ENCODE peak calls at places on chromosomes 4 and X, in four cellular contexts. One of them, this sample, is unnamed. For H3K9me3, the result is how much of the 10 kb centered on the place peaks cover.

GRCh38 chr4:8330821-8331566 is 61.4 kb downstream of the HTRA3 start:
- DNase-seq in transverse colon: peak
- DNase-seq in left ventricle myocardium inferior: peak
- DNase-seq in CD8-positive, alpha-beta T cell: no peak
- DNase-seq in this sample: no peak

GRCh38 chrX:84469226-84469625 is 33.0 kb downstream of the HDX start:
- DNase-seq in left ventricle myocardium inferior: no peak
- DNase-seq in transverse colon: no peak
- DNase-seq in CD8-positive, alpha-beta T cell: no peak
- DNase-seq in this sample: no peak

GRCh38 chrX:51975811-51976210 is 82.4 kb downstream of the MAGED1 start:
- DNase-seq in transverse colon: no peak
- DNase-seq in left ventricle myocardium inferior: no peak
- DNase-seq in CD8-positive, alpha-beta T cell: no peak
- DNase-seq in this sample: no peak

GRCh38 chr4:74919783-74920182 is 13.1 kb upstream of the PARM1 start:
- DNase-seq in CD8-positive, alpha-beta T cell: no peak
- DNase-seq in left ventricle myocardium inferior: no peak
- DNase-seq in transverse colon: no peak
- DNase-seq in this sample: no peak

GRCh38 chrX:23779025-23779424 is 3.9 kb upstream of the SAT1 start:
- DNase-seq in transverse colon: no peak
- DNase-seq in CD8-positive, alpha-beta T cell: no peak
- DNase-seq in left ventricle myocardium inferior: no peak
- DNase-seq in this sample: no peak

GRCh38 chrX:129433461-129433860 is 89.8 kb downstream of the SMARCA1 start:
- DNase-seq in left ventricle myocardium inferior: no peak
- DNase-seq in CD8-positive, alpha-beta T cell: no peak
- DNase-seq in transverse colon: no peak
- DNase-seq in this sample: no peak

GRCh38 chr4:16123356-16124084 is 39.7 kb upstream of the PROM1 start:
- DNase-seq in left ventricle myocardium inferior: no peak
- DNase-seq in transverse colon: no peak
- DNase-seq in CD8-positive, alpha-beta T cell: no peak
- DNase-seq in this sample: no peak

GRCh38 chr4:6910340-6910959 is 824 bp downstream of the TBC1D14 start:
- DNase-seq in transverse colon: peak
- DNase-seq in CD8-positive, alpha-beta T cell: no peak
- DNase-seq in left ventricle myocardium inferior: no peak
- DNase-seq in this sample: no peak

GRCh38 chrX:72216973-72217372 is 21.9 kb downstream of the ERCC6L start:
- DNase-seq in CD8-positive, alpha-beta T cell: no peak
- DNase-seq in left ventricle myocardium inferior: no peak
- DNase-seq in transverse colon: no peak
- DNase-seq in this sample: no peak

GRCh38 chr4:90715242-90715641 is 588.0 kb downstream of the CCSER1 start:
- DNase-seq in CD8-positive, alpha-beta T cell: no peak
- DNase-seq in left ventricle myocardium inferior: no peak
- DNase-seq in transverse colon: no peak
- DNase-seq in this sample: no peak

GRCh38 chrX:122703762-122704161 is 480.3 kb upstream of the GRIA3 start:
- DNase-seq in transverse colon: no peak
- DNase-seq in CD8-positive, alpha-beta T cell: no peak
- DNase-seq in left ventricle myocardium inferior: no peak
- DNase-seq in this sample: no peak

GRCh38 chr4:17030543-17030942 is 132.1 kb upstream of the LDB2 start:
- DNase-seq in left ventricle myocardium inferior: no peak
- DNase-seq in CD8-positive, alpha-beta T cell: no peak
- DNase-seq in transverse colon: no peak
- DNase-seq in this sample: no peak

GRCh38 chr4:141636771-141637460 is 533 bp downstream of the IL15 start:
- DNase-seq in transverse colon: peak
- DNase-seq in CD8-positive, alpha-beta T cell: no peak
- DNase-seq in left ventricle myocardium inferior: peak
- DNase-seq in this sample: peak

GRCh38 chr4:140884431-140885058 is 128.4 kb upstream of the TBC1D9 start:
- DNase-seq in CD8-positive, alpha-beta T cell: no peak
- DNase-seq in transverse colon: peak
- DNase-seq in left ventricle myocardium inferior: no peak
- DNase-seq in this sample: no peak

GRCh38 chr4:90543419-90544170 is 416.4 kb downstream of the CCSER1 start:
- DNase-seq in transverse colon: no peak
- DNase-seq in CD8-positive, alpha-beta T cell: no peak
- DNase-seq in left ventricle myocardium inferior: no peak
- DNase-seq in this sample: no peak

GRCh38 chr4:3190549-3190948 is 58.4 kb upstream of the MSANTD1 start:
- DNase-seq in transverse colon: no peak
- DNase-seq in left ventricle myocardium inferior: no peak
- DNase-seq in CD8-positive, alpha-beta T cell: no peak
- DNase-seq in this sample: no peak

GRCh38 chrX:1274786-1275185 is 6.2 kb downstream of the CSF2RA start:
- DNase-seq in CD8-positive, alpha-beta T cell: no peak
- DNase-seq in left ventricle myocardium inferior: no peak
- DNase-seq in transverse colon: no peak
- DNase-seq in this sample: no peak

GRCh38 chr4:177391287-177391686 is 51.0 kb downstream of the AGA start:
- DNase-seq in transverse colon: no peak
- DNase-seq in CD8-positive, alpha-beta T cell: no peak
- DNase-seq in left ventricle myocardium inferior: no peak
- DNase-seq in this sample: no peak

GRCh38 chr4:117949621-117950020 is 84.7 kb upstream of the NDST3 start:
- DNase-seq in CD8-positive, alpha-beta T cell: no peak
- DNase-seq in transverse colon: no peak
- DNase-seq in left ventricle myocardium inferior: no peak
- DNase-seq in this sample: no peak

GRCh38 chrX:37998586-37999267 is 7.6 kb upstream of the SYTL5 start:
- DNase-seq in transverse colon: no peak
- DNase-seq in CD8-positive, alpha-beta T cell: no peak
- DNase-seq in left ventricle myocardium inferior: no peak
- DNase-seq in this sample: no peak

GRCh38 chrX:12804655-12805054 is 13.4 kb downstream of the PRPS2 start:
- DNase-seq in CD8-positive, alpha-beta T cell: no peak
- DNase-seq in transverse colon: peak
- DNase-seq in left ventricle myocardium inferior: no peak
- DNase-seq in this sample: no peak

GRCh38 chr4:127139788-127140286 is 492.9 kb upstream of the INTU start:
- DNase-seq in CD8-positive, alpha-beta T cell: no peak
- DNase-seq in left ventricle myocardium inferior: no peak
- DNase-seq in transverse colon: no peak
- DNase-seq in this sample: no peak

GRCh38 chr4:2843909-2844584 is 403 bp downstream of the ADD1 start:
- DNase-seq in CD8-positive, alpha-beta T cell: no peak
- DNase-seq in transverse colon: peak
- DNase-seq in left ventricle myocardium inferior: peak
- DNase-seq in this sample: no peak

GRCh38 chr4:3484057-3484973 is 21.2 kb downstream of the DOK7 start:
- DNase-seq in transverse colon: peak
- DNase-seq in left ventricle myocardium inferior: peak
- DNase-seq in CD8-positive, alpha-beta T cell: no peak
- DNase-seq in this sample: no peak

GRCh38 chrX:140504371-140505324 is at the start of gene SOX3:
- DNase-seq in left ventricle myocardium inferior: no peak
- DNase-seq in CD8-positive, alpha-beta T cell: no peak
- DNase-seq in transverse colon: no peak
- DNase-seq in this sample: no peak

GRCh38 chr4:40316333-40316781 is 18.8 kb upstream of the CHRNA9 start:
- DNase-seq in transverse colon: no peak
- DNase-seq in left ventricle myocardium inferior: no peak
- DNase-seq in CD8-positive, alpha-beta T cell: no peak
- DNase-seq in this sample: no peak

GRCh38 chr4:14850374-14851097 is 151.7 kb upstream of the CPEB2 start:
- DNase-seq in left ventricle myocardium inferior: no peak
- DNase-seq in transverse colon: no peak
- DNase-seq in CD8-positive, alpha-beta T cell: no peak
- DNase-seq in this sample: no peak

GRCh38 chrX:48465336-48465933 is 4.6 kb downstream of the SLC38A5 start:
- DNase-seq in left ventricle myocardium inferior: no peak
- DNase-seq in CD8-positive, alpha-beta T cell: no peak
- DNase-seq in transverse colon: no peak
- DNase-seq in this sample: no peak

GRCh38 chr4:3724319-3725231 is 41.6 kb upstream of the ADRA2C start:
- DNase-seq in left ventricle myocardium inferior: no peak
- DNase-seq in transverse colon: no peak
- DNase-seq in CD8-positive, alpha-beta T cell: no peak
- DNase-seq in this sample: no peak

GRCh38 chrX:34147345-34147744 is 15.2 kb upstream of the FAM47A start:
- DNase-seq in left ventricle myocardium inferior: no peak
- DNase-seq in CD8-positive, alpha-beta T cell: no peak
- DNase-seq in transverse colon: no peak
- DNase-seq in this sample: no peak

GRCh38 chrX:154730271-154730883 is 20.5 kb downstream of the GAB3 start:
- DNase-seq in transverse colon: no peak
- DNase-seq in left ventricle myocardium inferior: peak
- DNase-seq in CD8-positive, alpha-beta T cell: no peak
- DNase-seq in this sample: no peak

GRCh38 chrX:154724999-154725756 is 25.7 kb downstream of the GAB3 start:
- DNase-seq in CD8-positive, alpha-beta T cell: no peak
- DNase-seq in left ventricle myocardium inferior: no peak
- DNase-seq in transverse colon: no peak
- DNase-seq in this sample: no peak

GRCh38 chrX:154729439-154729838 is 21.4 kb downstream of the GAB3 start:
- DNase-seq in transverse colon: no peak
- DNase-seq in CD8-positive, alpha-beta T cell: no peak
- DNase-seq in left ventricle myocardium inferior: no peak
- DNase-seq in this sample: no peak

GRCh38 chrX:154728791-154729190 is 22.1 kb downstream of the GAB3 start:
- DNase-seq in CD8-positive, alpha-beta T cell: no peak
- DNase-seq in left ventricle myocardium inferior: no peak
- DNase-seq in transverse colon: no peak
- DNase-seq in this sample: no peak

GRCh38 chrX:154727418-154728323 is 23.2 kb downstream of the GAB3 start:
- DNase-seq in transverse colon: peak
- DNase-seq in CD8-positive, alpha-beta T cell: no peak
- DNase-seq in left ventricle myocardium inferior: peak
- DNase-seq in this sample: no peak
- H3K9me3 ChIP-seq in transverse colon: under half
- H3K9me3 ChIP-seq in CD8-positive, alpha-beta T cell: under half
- H3K9me3 ChIP-seq in left ventricle myocardium inferior: under half
- H3K9me3 ChIP-seq in this sample: under half

GRCh38 chr4:121740796-121741409 is 24.1 kb downstream of the SMIM43 start:
- DNase-seq in transverse colon: no peak
- DNase-seq in CD8-positive, alpha-beta T cell: no peak
- DNase-seq in left ventricle myocardium inferior: no peak
- DNase-seq in this sample: no peak
- H3K9me3 ChIP-seq in transverse colon: under half
- H3K9me3 ChIP-seq in CD8-positive, alpha-beta T cell: under half
- H3K9me3 ChIP-seq in left ventricle myocardium inferior: under half
- H3K9me3 ChIP-seq in this sample: under half

GRCh38 chr4:107708225-107708624 is 11.8 kb downstream of the PAPSS1 start:
- DNase-seq in left ventricle myocardium inferior: no peak
- DNase-seq in transverse colon: no peak
- DNase-seq in CD8-positive, alpha-beta T cell: no peak
- DNase-seq in this sample: no peak
- H3K9me3 ChIP-seq in left ventricle myocardium inferior: half or more
- H3K9me3 ChIP-seq in transverse colon: under half
- H3K9me3 ChIP-seq in CD8-positive, alpha-beta T cell: under half
- H3K9me3 ChIP-seq in this sample: under half

GRCh38 chr4:173666-174314 is 49.5 kb downstream of the ZNF718 start:
- DNase-seq in CD8-positive, alpha-beta T cell: no peak
- DNase-seq in left ventricle myocardium inferior: no peak
- DNase-seq in transverse colon: no peak
- DNase-seq in this sample: no peak

GRCh38 chr4:176995-177394 is 52.7 kb downstream of the ZNF718 start:
- DNase-seq in left ventricle myocardium inferior: no peak
- DNase-seq in CD8-positive, alpha-beta T cell: no peak
- DNase-seq in transverse colon: no peak
- DNase-seq in this sample: no peak

DNA sequence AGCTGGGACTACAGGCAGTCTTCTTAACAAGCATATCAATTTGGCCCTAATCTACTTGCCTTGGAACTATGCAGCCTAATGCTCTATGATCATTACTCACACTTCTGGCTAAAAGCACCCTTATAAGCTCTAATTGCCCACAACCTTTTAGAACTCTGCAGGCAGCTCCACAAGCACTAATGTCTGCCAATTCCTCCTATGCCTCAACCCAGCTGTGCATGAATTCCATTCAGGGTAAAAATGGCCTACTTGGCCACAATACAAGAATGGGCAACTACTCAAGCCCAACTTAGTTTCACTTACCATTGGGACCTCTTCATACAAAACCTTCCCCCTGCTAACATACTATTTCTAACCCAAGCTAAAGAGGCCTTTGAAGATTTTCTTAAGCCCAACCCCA is 51.7 kb downstream of the ZNF718 start:
- DNase-seq in transverse colon: no peak
- DNase-seq in CD8-positive, alpha-beta T cell: no peak
- DNase-seq in left ventricle myocardium inferior: no peak
- DNase-seq in this sample: no peak
- H3K9me3 ChIP-seq in transverse colon: half or more
- H3K9me3 ChIP-seq in CD8-positive, alpha-beta T cell: under half
- H3K9me3 ChIP-seq in left ventricle myocardium inferior: half or more
- H3K9me3 ChIP-seq in this sample: under half